ENCODE peak calls at places on chromosomes 6 and 20, in five cellular contexts. J is choroid plexus epithelial cell, P is heart left ventricle, V is uterus, D is breast epithelium. L is an unnamed sample.

GRCh38 chr6:134303903-134304302 is 14.0 kb downstream of the SGK1 start:
- DNase-seq in J (peak), P (no peak), V (no peak), D (no peak), L (no peak)

GRCh38 chr6:153003294-153003645 is 761 bp upstream of the MTRF1L start:
- DNase-seq in J (peak), P (no peak), V (no peak), D (no peak), L (no peak)

GRCh38 chr20:61322151-61322860 is 70.2 kb downstream of the CDH4 start:
- DNase-seq in J (no peak), P (no peak), V (no peak), D (no peak), L (no peak)

GRCh38 chr6:35678814-35679213 is 9.9 kb downstream of the FKBP5 start:
- DNase-seq in J (no peak), P (no peak), V (no peak), D (no peak), L (no peak)

GRCh38 chr6:125863023-125863422 is 72.3 kb downstream of the NCOA7 start:
- DNase-seq in J (no peak), P (no peak), V (no peak), D (no peak), L (no peak)

GRCh38 chr6:75205776-75206334 is at the start of gene COL12A1:
- DNase-seq in J (peak), P (peak), V (peak), D (peak), L (no peak)

GRCh38 chr6:129498950-129499870 is 210.8 kb downstream of the ARHGAP18 start:
- DNase-seq in J (peak), P (no peak), V (no peak), D (no peak), L (no peak)

GRCh38 chr6:38349795-38350194 is 289.9 kb downstream of the BTBD9 start:
- DNase-seq in J (peak), P (no peak), V (no peak), D (no peak), L (no peak)

GRCh38 chr6:160030103-160030502 is 61.2 kb downstream of the IGF2R start:
- DNase-seq in J (peak), P (peak), V (peak), D (no peak), L (no peak)

GRCh38 chr6:81382852-81383251 is 369.6 kb downstream of the TENT5A start:
- DNase-seq in J (no peak), P (no peak), V (no peak), D (no peak), L (no peak)

GRCh38 chr6:116381000-116381399 is 10.3 kb downstream of the DSE start:
- DNase-seq in J (no peak), P (no peak), V (no peak), D (no peak), L (no peak)

GRCh38 chr6:32700391-32701040 is 34.1 kb upstream of the HLA-DQB1 start:
- DNase-seq in J (peak), P (peak), V (peak), D (peak), L (peak)
- H3K4me3 ChIP-seq in J (no peak), P (no peak), V (no peak), D (no peak), L (no peak)

GRCh38 chr6:155939253-155939652 is 483.6 kb upstream of the NOX3 start:
- DNase-seq in J (no peak), P (no peak), V (no peak), D (no peak), L (no peak)

GRCh38 chr6:155936551-155936950 is 480.9 kb upstream of the NOX3 start:
- DNase-seq in J (peak), P (peak), V (no peak), D (no peak), L (no peak)

GRCh38 chr6:155936127-155936526 is 480.5 kb upstream of the NOX3 start:
- DNase-seq in J (peak), P (no peak), V (no peak), D (no peak), L (no peak)
- TF ChIP-seq CTCF in J (no peak), P (no peak), V (no peak), D (no peak), L (no peak)

GRCh38 chr6:141402489-141402888 is 730.2 kb upstream of the GJE1 start:
- DNase-seq in J (no peak), P (no peak), V (no peak), D (no peak), L (no peak)
- H3K4me3 ChIP-seq in J (no peak), P (no peak), V (no peak), D (no peak), L (no peak)

GRCh38 chr6:44655368-44656342 is 268.1 kb downstream of the CDC5L start:
- DNase-seq in J (peak), P (peak), V (peak), D (peak), L (no peak)
- TF ChIP-seq CTCF in J (peak), P (peak), V (peak), D (peak), L (peak)

GRCh38 chr20:17995967-17996819 is 27.4 kb downstream of the MGME1 start:
- DNase-seq in J (peak), P (peak), V (peak), D (no peak), L (no peak)
- H3K4me3 ChIP-seq in J (peak), P (no peak), V (no peak), D (no peak), L (no peak)

DNA sequence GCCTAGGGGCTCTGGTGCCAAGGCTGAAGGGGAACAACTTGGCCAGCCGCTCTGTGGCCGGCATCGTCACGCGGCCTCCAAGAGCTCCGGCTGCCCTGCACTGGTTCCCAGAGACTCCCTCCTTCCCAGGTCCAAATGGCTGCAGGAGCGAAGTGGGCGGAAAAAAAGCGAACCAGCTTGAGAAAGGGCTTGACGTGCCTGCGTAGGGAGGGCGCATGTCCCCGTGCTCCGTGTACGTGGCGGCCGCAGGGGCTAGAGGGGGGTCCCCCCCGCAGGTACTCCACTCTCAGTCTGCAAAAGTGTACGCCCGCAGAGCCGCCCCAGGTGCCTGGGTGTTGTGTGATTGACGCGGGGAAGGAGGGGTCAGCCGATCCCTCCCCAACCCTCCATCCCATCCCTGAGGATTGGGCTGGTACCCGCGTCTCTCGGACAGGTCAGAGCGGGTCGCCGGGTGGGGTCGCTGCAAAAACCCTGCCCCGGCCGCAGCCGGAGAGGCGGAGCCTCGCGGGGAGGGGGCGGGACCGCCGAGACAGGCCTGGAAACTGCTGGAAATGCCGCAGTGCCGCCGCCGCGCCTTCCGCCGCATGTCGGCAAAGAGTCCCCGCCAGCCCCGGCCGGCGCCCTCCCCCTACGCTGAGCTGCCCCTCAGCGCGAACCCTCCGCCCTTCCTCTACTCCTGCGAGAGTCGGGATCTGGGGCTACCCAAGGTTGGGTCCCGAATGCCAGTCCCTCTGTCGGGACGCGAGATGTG is 814 bp upstream of the HSP90AB1 start:
- DNase-seq in J (peak), P (peak), V (peak), D (peak), L (no peak)
- TF ChIP-seq CTCF in J (peak), P (peak), V (no peak), D (peak), L (no peak)

GRCh38 chr6:5457983-5458683 is 196.8 kb downstream of the FARS2 start:
- DNase-seq in J (no peak), P (no peak), V (no peak), D (peak), L (no peak)
- H3K4me3 ChIP-seq in J (no peak), P (no peak), V (no peak), D (peak), L (no peak)

GRCh38 chr20:37943033-37943432 is 40.1 kb downstream of the VSTM2L start:
- DNase-seq in J (no peak), P (no peak), V (no peak), D (no peak), L (no peak)

GRCh38 chr20:37940161-37940560 is 37.2 kb downstream of the VSTM2L start:
- DNase-seq in J (no peak), P (no peak), V (no peak), D (no peak), L (no peak)

GRCh38 chr20:37939701-37940151 is 36.8 kb downstream of the VSTM2L start:
- DNase-seq in J (no peak), P (no peak), V (no peak), D (no peak), L (no peak)

GRCh38 chr20:37941992-37942391 is 39.1 kb downstream of the VSTM2L start:
- DNase-seq in J (no peak), P (no peak), V (no peak), D (no peak), L (no peak)

DNA sequence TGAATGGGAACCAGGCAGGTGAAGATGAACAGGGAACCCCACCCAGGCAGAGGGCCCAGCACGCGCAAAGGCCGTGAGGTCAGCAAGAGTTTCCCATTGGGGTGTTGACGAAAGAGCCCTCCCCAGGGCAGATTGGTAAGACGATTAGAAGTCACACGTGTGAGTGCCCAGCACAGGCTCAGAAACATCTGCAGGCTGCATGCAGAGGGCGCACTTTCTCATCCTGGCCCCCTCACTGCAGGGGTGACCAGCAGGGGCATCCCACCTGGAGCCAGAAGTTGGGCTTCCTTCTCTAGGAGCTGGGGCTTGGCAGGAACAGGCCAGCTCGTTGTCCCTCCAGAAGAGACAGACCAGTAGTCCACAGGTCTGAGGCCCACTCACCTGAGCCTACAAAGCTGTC is 38.4 kb downstream of the VSTM2L start:
- DNase-seq in J (no peak), P (no peak), V (no peak), D (no peak), L (no peak)
- TF ChIP-seq CTCF in J (peak), P (no peak), V (no peak), D (no peak), L (peak)

DNA sequence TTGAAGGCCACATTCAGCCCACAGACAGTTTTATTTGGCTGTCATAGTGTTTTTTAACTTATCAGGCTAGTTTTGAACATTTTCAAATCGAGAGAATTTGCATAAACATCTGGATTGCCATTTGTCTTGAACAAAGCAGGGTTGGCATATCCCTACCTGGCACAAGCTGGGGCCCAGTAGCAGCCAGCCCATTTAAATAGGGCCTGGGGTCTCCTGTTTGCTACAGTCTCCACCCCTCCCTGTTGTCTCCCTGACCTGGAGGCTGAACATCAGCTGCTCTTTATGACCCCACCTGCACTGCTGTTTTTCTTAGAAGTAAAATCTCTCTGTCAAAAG is 10.5 kb downstream of the BCAS4 start:
- DNase-seq in J (no peak), P (no peak), V (no peak), D (no peak), L (no peak)
- H3K4me3 ChIP-seq in J (no peak), P (no peak), V (no peak), D (no peak), L (peak)